ENCODE peak calls at places on chromosomes 1 and 21, in nine cellular contexts. F is esophagus squamous epithelium; W is heart left ventricle; K is psoas muscle; V is CD4-positive, CD25-positive, alpha-beta regulatory T cell; J is prostate gland; E is GM23338; L is Caco-2; T is right lobe of liver. X is an unnamed sample.

GRCh38 chr1:191176131-191176530 is 698.5 kb upstream of the BRINP3 start:
- DNase-seq in F (no peak), W (no peak), K (no peak), V (no peak), J (no peak), E (no peak), L (no peak), T (no peak), X (no peak)

GRCh38 chr1:203278087-203278884 is 27.0 kb upstream of the BTG2 start:
- DNase-seq in F (no peak), W (peak; percentile 95), K (peak; percentile 98), V (no peak), J (peak; percentile 67), E (peak; percentile 49), L (no peak), T (no peak), X (peak; percentile 97)

GRCh38 chr1:96374076-96374762 is 347.4 kb upstream of the PTBP2 start:
- DNase-seq in F (no peak), W (no peak), K (no peak), V (no peak), J (no peak), E (no peak), L (no peak), T (no peak), X (no peak)

GRCh38 chr1:91844862-91845528 is 41.0 kb downstream of the TGFBR3 start:
- DNase-seq in F (no peak), W (no peak), K (peak; percentile 72), V (no peak), J (peak; percentile 57), E (no peak), L (no peak), T (no peak), X (peak; percentile 48)

GRCh38 chr1:244349103-244349531 is 102.6 kb downstream of the ADSS2 start:
- DNase-seq in F (no peak), W (no peak), K (no peak), V (no peak), J (no peak), E (no peak), L (no peak), T (no peak), X (no peak)

GRCh38 chr1:213996320-213997022 is 8.7 kb downstream of the PROX1 start:
- DNase-seq in F (no peak), W (no peak), K (peak; percentile 61), V (no peak), J (no peak), E (no peak), L (no peak), T (no peak), X (no peak)

GRCh38 chr1:154342836-154343472 is 17.6 kb downstream of the ATP8B2 start:
- DNase-seq in F (no peak), W (no peak), K (no peak), V (peak; percentile 67), J (no peak), E (no peak), L (no peak), T (no peak), X (no peak)

GRCh38 chr1:112011231-112011630 is 21.8 kb upstream of the KCND3 start:
- DNase-seq in F (no peak), W (no peak), K (no peak), V (no peak), J (no peak), E (no peak), L (no peak), T (no peak), X (no peak)

GRCh38 chr1:184866991-184867788 is 107.1 kb downstream of the NIBAN1 start:
- DNase-seq in F (no peak), W (no peak), K (no peak), V (peak; percentile 46), J (no peak), E (no peak), L (no peak), T (no peak), X (no peak)

GRCh38 chr1:199701731-199702130 is 325.8 kb upstream of the NR5A2 start:
- DNase-seq in F (no peak), W (no peak), K (no peak), V (no peak), J (no peak), E (no peak), L (no peak), T (no peak), X (no peak)

GRCh38 chr1:22139817-22140216 is 3.1 kb downstream of the WNT4 start:
- DNase-seq in F (no peak), W (no peak), K (no peak), V (no peak), J (no peak), E (no peak), L (no peak), T (no peak), X (no peak)

GRCh38 chr1:52423771-52424170 is 19.4 kb downstream of the PRPF38A start:
- DNase-seq in F (no peak), W (no peak), K (no peak), V (peak; percentile 38), J (no peak), E (no peak), L (no peak), T (no peak), X (no peak)

GRCh38 chr1:65457868-65458267 is 37.4 kb downstream of the LEPR start:
- DNase-seq in F (no peak), W (no peak), K (no peak), V (no peak), J (no peak), E (no peak), L (no peak), T (no peak), X (no peak)

GRCh38 chr1:63063367-63063766 is 259.0 kb upstream of the FOXD3 start:
- DNase-seq in F (no peak), W (no peak), K (no peak), V (no peak), J (no peak), E (peak; percentile 82), L (peak; percentile 2), T (no peak), X (no peak)

GRCh38 chr1:207282496-207283380 is 38.7 kb upstream of the CD55 start:
- DNase-seq in F (no peak), W (no peak), K (no peak), V (no peak), J (no peak), E (no peak), L (peak; percentile 18), T (no peak), X (no peak)

GRCh38 chr21:36566606-36567005 is 86.7 kb upstream of the CLDN14 start:
- DNase-seq in F (no peak), W (no peak), K (no peak), V (no peak), J (no peak), E (no peak), L (no peak), T (no peak), X (no peak)

GRCh38 chr1:11594222-11594621 is 60.0 kb downstream of the FBXO2 start:
- DNase-seq in F (no peak), W (no peak), K (no peak), V (no peak), J (no peak), E (peak; percentile 89), L (peak; percentile 43), T (no peak), X (no peak)

DNA sequence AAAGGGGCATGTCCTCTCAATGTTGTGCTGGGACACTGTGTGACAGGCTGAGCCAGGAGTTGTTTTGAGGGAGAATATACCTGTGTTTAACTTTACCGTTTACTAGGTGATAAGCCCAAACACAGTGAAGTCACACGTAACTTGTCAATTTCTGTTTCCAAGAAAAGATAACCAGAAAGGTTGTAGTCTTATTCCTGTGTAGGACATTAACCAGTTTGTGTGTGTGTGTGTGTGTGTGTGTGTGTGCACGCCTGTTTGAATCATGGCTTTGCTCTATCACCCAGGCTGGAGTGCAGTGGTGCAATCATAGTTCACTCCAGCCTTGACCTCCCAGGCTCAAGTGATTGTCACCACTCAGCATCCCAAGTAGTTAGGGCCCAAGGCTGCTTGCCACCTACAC is 83.6 kb downstream of the MRPS6 start:
- DNase-seq in F (no peak), W (no peak), K (no peak), V (no peak), J (no peak), E (no peak), L (no peak), T (peak; percentile 60), X (no peak)
- H3K4me3 ChIP-seq in F (no peak overlapping the region), W (no peak overlapping the region), K (no peak overlapping the region), V (no peak overlapping the region), J (no peak overlapping the region), E (no peak overlapping the region), L (no peak overlapping the region), T (no peak overlapping the region), X (no peak overlapping the region)

DNA sequence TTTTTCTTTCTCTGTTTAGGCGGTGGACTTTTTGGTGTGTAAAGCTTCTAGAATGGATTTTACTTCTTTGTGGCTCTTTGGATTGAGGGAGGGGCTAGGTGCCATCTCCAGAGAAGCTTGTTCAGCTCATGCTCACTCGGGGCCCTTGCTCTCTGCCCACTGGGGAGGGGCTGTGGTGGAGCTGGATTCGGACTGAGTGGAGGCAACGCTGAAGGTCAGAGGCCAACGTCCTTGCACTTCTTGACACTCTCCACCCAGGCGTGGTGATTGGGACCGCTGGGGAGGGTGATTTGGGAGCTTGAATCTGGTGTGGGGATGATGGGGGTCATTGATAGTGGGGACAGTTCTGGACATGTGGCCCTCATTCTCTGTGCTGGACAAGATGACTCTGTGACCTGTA is 52.6 kb downstream of the ADARB1 start:
- DNase-seq in F (no peak), W (no peak), K (no peak), V (no peak), J (no peak), E (no peak), L (no peak), T (no peak), X (no peak)
- H3K4me1 ChIP-seq in F (peaks cover 24% of the 10 kb centered on the region), W (peaks cover 24% of the 10 kb centered on the region), K (peaks cover 50% of the 10 kb centered on the region), V (peaks cover 3% of the 10 kb centered on the region), J (peaks cover 7% of the 10 kb centered on the region), E (no peaks in the 10 kb centered on the region), L (no peaks in the 10 kb centered on the region), T (no peaks in the 10 kb centered on the region), X (peaks cover 58% of the 10 kb centered on the region)

DNA sequence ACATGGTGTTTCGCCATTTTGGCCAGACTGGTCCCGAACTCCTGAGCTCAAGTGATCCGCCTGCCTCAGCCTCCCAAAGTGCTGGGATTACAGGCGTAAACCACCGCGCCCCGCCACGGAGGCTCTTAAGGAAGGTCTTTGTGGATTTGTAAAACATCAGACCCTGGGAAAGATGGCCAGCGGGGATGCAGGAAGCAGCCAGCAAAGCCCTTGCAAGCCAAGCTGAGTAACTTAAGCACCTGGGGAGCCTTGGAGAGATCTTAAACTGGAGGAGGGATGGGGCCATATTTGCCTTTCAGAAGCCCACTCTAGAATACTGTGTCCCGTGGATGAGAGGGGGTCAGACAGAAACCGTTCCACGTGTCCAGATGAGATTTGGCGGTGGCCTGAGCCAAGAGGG is 11.8 kb downstream of the C1orf216 start:
- DNase-seq in F (no peak), W (no peak), K (no peak), V (no peak), J (no peak), E (peak; percentile 65), L (no peak), T (no peak), X (no peak)
- H3K4me3 ChIP-seq in F (no peak overlapping the region), W (no peak overlapping the region), K (no peak overlapping the region), V (no peak overlapping the region), J (no peak overlapping the region), E (peak overlapping the region; percentile 74), L (no peak overlapping the region), T (no peak overlapping the region), X (no peak overlapping the region)

GRCh38 chr1:6248161-6248776 is 4.3 kb downstream of the HES3 start:
- DNase-seq in F (no peak), W (no peak), K (peak; percentile 46), V (no peak), J (no peak), E (no peak), L (no peak), T (peak; percentile 63), X (no peak)
- H3K4me1 ChIP-seq in F (peaks cover 25% of the 10 kb centered on the region), W (peaks cover 17% of the 10 kb centered on the region), K (no peaks in the 10 kb centered on the region), V (peaks cover 25% of the 10 kb centered on the region), J (peaks cover 6% of the 10 kb centered on the region), E (peaks cover 14% of the 10 kb centered on the region), L (peaks cover 10% of the 10 kb centered on the region), T (no peaks in the 10 kb centered on the region), X (peaks cover 23% of the 10 kb centered on the region)

X was measured in left ventricle myocardium inferior.